ENCODE peak calls at places on chromosomes 16 and 17, in seven cellular contexts. One of them, this sample, is unnamed.

GRCh38 chr17:62888148-62888547 is 77.9 kb upstream of the TANC2 start:
- DNase-seq in esophagus muscularis mucosa: no peak
- DNase-seq in CD8-positive, alpha-beta T cell: no peak
- DNase-seq in CD8-positive, alpha-beta memory T cell: no peak
- DNase-seq in uterus: no peak
- DNase-seq in small intestine: no peak
- DNase-seq in SJSA1: no peak
- DNase-seq in this sample: no peak

GRCh38 chr17:77186141-77186604 is 45.4 kb downstream of the SEC14L1 start:
- DNase-seq in esophagus muscularis mucosa: no peak
- DNase-seq in CD8-positive, alpha-beta T cell: no peak
- DNase-seq in CD8-positive, alpha-beta memory T cell: no peak
- DNase-seq in uterus: no peak
- DNase-seq in small intestine: no peak
- DNase-seq in SJSA1: no peak
- DNase-seq in this sample: no peak

GRCh38 chr17:43771463-43771862 is 7.3 kb downstream of the DUSP3 start:
- DNase-seq in esophagus muscularis mucosa: no peak
- DNase-seq in CD8-positive, alpha-beta T cell: no peak
- DNase-seq in CD8-positive, alpha-beta memory T cell: no peak
- DNase-seq in uterus: no peak
- DNase-seq in small intestine: no peak
- DNase-seq in SJSA1: no peak
- DNase-seq in this sample: no peak

GRCh38 chr16:77353587-77354263 is 81.1 kb downstream of the ADAMTS18 start:
- DNase-seq in esophagus muscularis mucosa: no peak
- DNase-seq in CD8-positive, alpha-beta T cell: no peak
- DNase-seq in CD8-positive, alpha-beta memory T cell: no peak
- DNase-seq in uterus: no peak
- DNase-seq in small intestine: no peak
- DNase-seq in SJSA1: no peak
- DNase-seq in this sample: no peak

GRCh38 chr17:74987909-74988711 is 678 bp downstream of the CDR2L start:
- DNase-seq in esophagus muscularis mucosa: peak; percentile 94
- DNase-seq in CD8-positive, alpha-beta T cell: no peak
- DNase-seq in CD8-positive, alpha-beta memory T cell: no peak
- DNase-seq in uterus: peak; percentile 93
- DNase-seq in small intestine: peak; percentile 80
- DNase-seq in SJSA1: peak; percentile 91
- DNase-seq in this sample: peak; percentile 95

GRCh38 chr17:72604518-72604917 is 483.7 kb downstream of the SOX9 start:
- DNase-seq in esophagus muscularis mucosa: no peak
- DNase-seq in CD8-positive, alpha-beta T cell: no peak
- DNase-seq in CD8-positive, alpha-beta memory T cell: no peak
- DNase-seq in uterus: no peak
- DNase-seq in small intestine: no peak
- DNase-seq in SJSA1: no peak
- DNase-seq in this sample: no peak

GRCh38 chr17:82489851-82490511 is 29.6 kb upstream of the FOXK2 start:
- DNase-seq in esophagus muscularis mucosa: no peak
- DNase-seq in CD8-positive, alpha-beta T cell: no peak
- DNase-seq in CD8-positive, alpha-beta memory T cell: no peak
- DNase-seq in uterus: no peak
- DNase-seq in small intestine: no peak
- DNase-seq in SJSA1: no peak
- DNase-seq in this sample: no peak

GRCh38 chr16:77581706-77582105 is 140.6 kb upstream of the NUDT7 start:
- DNase-seq in esophagus muscularis mucosa: no peak
- DNase-seq in CD8-positive, alpha-beta T cell: no peak
- DNase-seq in CD8-positive, alpha-beta memory T cell: no peak
- DNase-seq in uterus: no peak
- DNase-seq in small intestine: no peak
- DNase-seq in SJSA1: no peak
- DNase-seq in this sample: no peak

GRCh38 chr17:36943250-36944220 is 5.2 kb upstream of the AATF start:
- DNase-seq in esophagus muscularis mucosa: no peak
- DNase-seq in CD8-positive, alpha-beta T cell: no peak
- DNase-seq in CD8-positive, alpha-beta memory T cell: no peak
- DNase-seq in uterus: peak; percentile 3
- DNase-seq in small intestine: no peak
- DNase-seq in SJSA1: no peak
- DNase-seq in this sample: no peak

GRCh38 chr17:31195305-31195704 is 100.5 kb downstream of the NF1 start:
- DNase-seq in esophagus muscularis mucosa: no peak
- DNase-seq in CD8-positive, alpha-beta T cell: no peak
- DNase-seq in CD8-positive, alpha-beta memory T cell: no peak
- DNase-seq in uterus: no peak
- DNase-seq in small intestine: no peak
- DNase-seq in SJSA1: no peak
- DNase-seq in this sample: no peak

GRCh38 chr17:79916991-79917901 is 78.0 kb upstream of the CBX4 start:
- DNase-seq in esophagus muscularis mucosa: no peak
- DNase-seq in CD8-positive, alpha-beta T cell: no peak
- DNase-seq in CD8-positive, alpha-beta memory T cell: no peak
- DNase-seq in uterus: no peak
- DNase-seq in small intestine: no peak
- DNase-seq in SJSA1: no peak
- DNase-seq in this sample: no peak

GRCh38 chr16:48373258-48374050 is 11.8 kb downstream of the SIAH1 start:
- DNase-seq in esophagus muscularis mucosa: no peak
- DNase-seq in CD8-positive, alpha-beta T cell: no peak
- DNase-seq in CD8-positive, alpha-beta memory T cell: no peak
- DNase-seq in uterus: no peak
- DNase-seq in small intestine: no peak
- DNase-seq in SJSA1: no peak
- DNase-seq in this sample: no peak

GRCh38 chr16:14600164-14600563 is 29.9 kb downstream of the PARN start:
- DNase-seq in esophagus muscularis mucosa: no peak
- DNase-seq in CD8-positive, alpha-beta T cell: no peak
- DNase-seq in CD8-positive, alpha-beta memory T cell: no peak
- DNase-seq in uterus: no peak
- DNase-seq in small intestine: peak; percentile 12
- DNase-seq in SJSA1: peak; percentile 4
- DNase-seq in this sample: no peak

GRCh38 chr17:71412803-71413202 is 708.0 kb upstream of the SOX9 start:
- DNase-seq in esophagus muscularis mucosa: no peak
- DNase-seq in CD8-positive, alpha-beta T cell: no peak
- DNase-seq in CD8-positive, alpha-beta memory T cell: no peak
- DNase-seq in uterus: no peak
- DNase-seq in small intestine: no peak
- DNase-seq in SJSA1: peak; percentile 87
- DNase-seq in this sample: no peak

GRCh38 chr17:44008205-44008909 is 3.9 kb downstream of the NAGS start:
- DNase-seq in esophagus muscularis mucosa: no peak
- DNase-seq in CD8-positive, alpha-beta T cell: no peak
- DNase-seq in CD8-positive, alpha-beta memory T cell: no peak
- DNase-seq in uterus: no peak
- DNase-seq in small intestine: no peak
- DNase-seq in SJSA1: no peak
- DNase-seq in this sample: no peak

GRCh38 chr17:27158390-27158789 is 135.5 kb upstream of the WSB1 start:
- DNase-seq in esophagus muscularis mucosa: no peak
- DNase-seq in CD8-positive, alpha-beta T cell: no peak
- DNase-seq in CD8-positive, alpha-beta memory T cell: no peak
- DNase-seq in uterus: no peak
- DNase-seq in small intestine: no peak
- DNase-seq in SJSA1: no peak
- DNase-seq in this sample: no peak

GRCh38 chr17:27157297-27157696 is 136.6 kb upstream of the WSB1 start:
- DNase-seq in esophagus muscularis mucosa: no peak
- DNase-seq in CD8-positive, alpha-beta T cell: no peak
- DNase-seq in CD8-positive, alpha-beta memory T cell: no peak
- DNase-seq in uterus: no peak
- DNase-seq in small intestine: no peak
- DNase-seq in SJSA1: no peak
- DNase-seq in this sample: no peak

GRCh38 chr17:27153005-27153404 is 140.9 kb upstream of the WSB1 start:
- DNase-seq in esophagus muscularis mucosa: peak; percentile 87
- DNase-seq in CD8-positive, alpha-beta T cell: no peak
- DNase-seq in CD8-positive, alpha-beta memory T cell: no peak
- DNase-seq in uterus: no peak
- DNase-seq in small intestine: no peak
- DNase-seq in SJSA1: no peak
- DNase-seq in this sample: no peak

GRCh38 chr17:27155866-27156265 is 138.0 kb upstream of the WSB1 start:
- DNase-seq in esophagus muscularis mucosa: no peak
- DNase-seq in CD8-positive, alpha-beta T cell: no peak
- DNase-seq in CD8-positive, alpha-beta memory T cell: no peak
- DNase-seq in uterus: no peak
- DNase-seq in small intestine: no peak
- DNase-seq in SJSA1: no peak
- DNase-seq in this sample: no peak

DNA sequence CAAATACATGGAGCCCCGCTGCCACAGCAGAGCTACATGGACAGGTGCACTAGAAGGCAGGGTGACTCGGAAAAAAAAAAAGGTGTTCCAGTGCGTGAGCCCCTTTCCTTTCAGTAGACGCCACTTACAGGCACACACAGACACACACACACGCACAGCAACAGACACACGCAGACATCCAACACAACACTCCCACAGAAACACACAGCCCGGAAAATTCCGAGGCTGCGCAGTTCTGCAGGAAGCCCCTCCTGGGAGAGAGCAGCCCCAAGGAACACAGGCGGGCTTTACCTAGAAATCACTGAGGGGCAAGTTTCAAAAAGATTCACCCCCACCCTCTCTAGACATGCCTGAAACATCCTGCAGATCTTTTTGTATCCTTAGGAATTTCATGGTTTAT is 136.0 kb upstream of the WSB1 start:
- DNase-seq in esophagus muscularis mucosa: no peak
- DNase-seq in CD8-positive, alpha-beta T cell: no peak
- DNase-seq in CD8-positive, alpha-beta memory T cell: no peak
- DNase-seq in uterus: no peak
- DNase-seq in small intestine: no peak
- DNase-seq in SJSA1: no peak
- DNase-seq in this sample: no peak
- H3K9me3 ChIP-seq in esophagus muscularis mucosa: no peaks in the 10 kb centered on the region
- H3K9me3 ChIP-seq in CD8-positive, alpha-beta T cell: no peaks in the 10 kb centered on the region
- H3K9me3 ChIP-seq in CD8-positive, alpha-beta memory T cell: no peaks in the 10 kb centered on the region
- H3K9me3 ChIP-seq in uterus: no peaks in the 10 kb centered on the region
- H3K9me3 ChIP-seq in small intestine: no peaks in the 10 kb centered on the region
- H3K9me3 ChIP-seq in SJSA1: no peaks in the 10 kb centered on the region
- H3K9me3 ChIP-seq in this sample: no peaks in the 10 kb centered on the region

DNA sequence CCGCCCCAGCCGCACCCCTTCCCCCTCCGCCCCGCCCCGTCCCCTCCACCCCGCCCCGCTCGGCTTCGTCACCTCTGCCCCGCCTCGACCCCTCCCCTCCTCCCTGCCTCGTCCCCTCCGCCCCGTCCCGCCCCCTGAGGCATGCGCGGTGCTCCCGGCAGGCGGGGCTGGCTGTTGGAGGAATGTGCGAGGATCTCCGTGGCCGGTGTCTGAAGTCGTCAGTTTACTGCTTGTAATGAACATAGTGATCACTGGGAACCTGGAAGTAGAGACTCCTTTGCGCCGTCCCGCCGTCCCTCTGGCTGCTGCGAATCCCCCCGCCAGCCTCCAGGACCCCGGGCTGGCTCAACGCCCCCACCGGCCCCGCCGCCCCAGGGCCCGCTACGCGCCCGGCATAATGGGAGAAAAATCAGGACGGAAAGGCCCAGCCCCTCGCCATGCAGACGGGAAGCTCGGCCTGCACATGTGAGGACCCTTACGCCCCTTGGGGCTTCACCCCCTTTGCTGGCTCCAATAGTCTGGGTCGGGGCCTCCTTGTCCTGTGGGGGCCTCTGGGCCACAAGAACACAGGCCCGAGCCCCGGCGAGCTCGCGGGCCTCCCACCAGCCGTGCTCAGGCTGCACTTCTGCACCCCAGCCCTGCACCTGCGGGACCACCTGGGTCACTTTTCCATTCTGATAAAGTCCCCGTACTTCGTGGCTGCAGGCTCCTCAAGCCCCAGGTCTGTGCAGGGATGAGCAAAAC is 743.1 kb downstream of the KCNJ18 start:
- DNase-seq in esophagus muscularis mucosa: no peak
- DNase-seq in CD8-positive, alpha-beta T cell: no peak
- DNase-seq in CD8-positive, alpha-beta memory T cell: no peak
- DNase-seq in uterus: no peak
- DNase-seq in small intestine: no peak
- DNase-seq in SJSA1: no peak
- DNase-seq in this sample: no peak
- H3K9me3 ChIP-seq in esophagus muscularis mucosa: no peaks in the 10 kb centered on the region
- H3K9me3 ChIP-seq in CD8-positive, alpha-beta T cell: no peaks in the 10 kb centered on the region
- H3K9me3 ChIP-seq in CD8-positive, alpha-beta memory T cell: no peaks in the 10 kb centered on the region
- H3K9me3 ChIP-seq in uterus: no peaks in the 10 kb centered on the region
- H3K9me3 ChIP-seq in small intestine: peaks cover 8% of the 10 kb centered on the region
- H3K9me3 ChIP-seq in SJSA1: no peaks in the 10 kb centered on the region
- H3K9me3 ChIP-seq in this sample: no peaks in the 10 kb centered on the region

DNA sequence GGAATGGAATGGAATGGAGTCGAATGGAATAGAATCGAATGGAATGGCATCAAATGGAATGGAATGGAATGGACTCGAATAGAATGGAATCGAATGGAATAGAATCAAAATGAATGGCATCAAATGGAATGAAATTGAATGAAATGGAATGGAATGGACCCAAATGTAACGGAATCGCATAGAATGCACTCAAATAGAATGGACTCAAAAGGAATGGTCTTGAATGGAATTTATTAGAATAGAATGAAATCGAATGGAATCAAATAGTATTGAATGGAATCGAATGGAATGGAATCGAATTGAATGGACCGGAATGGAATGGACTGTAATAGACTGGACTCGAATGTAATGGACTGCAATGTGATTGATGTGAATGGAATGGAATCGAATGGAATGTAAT is 501.4 kb upstream of the WSB1 start:
- DNase-seq in esophagus muscularis mucosa: no peak
- DNase-seq in CD8-positive, alpha-beta T cell: no peak
- DNase-seq in CD8-positive, alpha-beta memory T cell: no peak
- DNase-seq in uterus: no peak
- DNase-seq in small intestine: no peak
- DNase-seq in SJSA1: no peak
- DNase-seq in this sample: no peak
- H3K9me3 ChIP-seq in esophagus muscularis mucosa: no peaks in the 10 kb centered on the region
- H3K9me3 ChIP-seq in CD8-positive, alpha-beta T cell: no peaks in the 10 kb centered on the region
- H3K9me3 ChIP-seq in CD8-positive, alpha-beta memory T cell: peaks cover 11% of the 10 kb centered on the region
- H3K9me3 ChIP-seq in uterus: no peaks in the 10 kb centered on the region
- H3K9me3 ChIP-seq in small intestine: no peaks in the 10 kb centered on the region
- H3K9me3 ChIP-seq in SJSA1: peaks cover 22% of the 10 kb centered on the region
- H3K9me3 ChIP-seq in this sample: peaks cover 6% of the 10 kb centered on the region

GRCh38 chr16:35686595-35686994 is 2227.2 kb downstream of the TP53TG3F start:
- DNase-seq in esophagus muscularis mucosa: no peak
- DNase-seq in CD8-positive, alpha-beta T cell: no peak
- DNase-seq in CD8-positive, alpha-beta memory T cell: no peak
- DNase-seq in uterus: no peak
- DNase-seq in small intestine: no peak
- DNase-seq in SJSA1: no peak
- DNase-seq in this sample: no peak

GRCh38 chr16:35689764-35690163 is 2230.4 kb downstream of the TP53TG3F start:
- DNase-seq in esophagus muscularis mucosa: no peak
- DNase-seq in CD8-positive, alpha-beta T cell: no peak
- DNase-seq in CD8-positive, alpha-beta memory T cell: no peak
- DNase-seq in uterus: no peak
- DNase-seq in small intestine: no peak
- DNase-seq in SJSA1: no peak
- DNase-seq in this sample: no peak

GRCh38 chr16:35687071-35687470 is 2227.7 kb downstream of the TP53TG3F start:
- DNase-seq in esophagus muscularis mucosa: no peak
- DNase-seq in CD8-positive, alpha-beta T cell: no peak
- DNase-seq in CD8-positive, alpha-beta memory T cell: no peak
- DNase-seq in uterus: no peak
- DNase-seq in small intestine: no peak
- DNase-seq in SJSA1: no peak
- DNase-seq in this sample: no peak

GRCh38 chr16:35687781-35688180 is 2228.4 kb downstream of the TP53TG3F start:
- DNase-seq in esophagus muscularis mucosa: no peak
- DNase-seq in CD8-positive, alpha-beta T cell: no peak
- DNase-seq in CD8-positive, alpha-beta memory T cell: no peak
- DNase-seq in uterus: no peak
- DNase-seq in small intestine: no peak
- DNase-seq in SJSA1: no peak
- DNase-seq in this sample: no peak

GRCh38 chr16:35685085-35685484 is 2225.7 kb downstream of the TP53TG3F start:
- DNase-seq in esophagus muscularis mucosa: no peak
- DNase-seq in CD8-positive, alpha-beta T cell: no peak
- DNase-seq in CD8-positive, alpha-beta memory T cell: no peak
- DNase-seq in uterus: no peak
- DNase-seq in small intestine: no peak
- DNase-seq in SJSA1: no peak
- DNase-seq in this sample: no peak
- H3K9me3 ChIP-seq in esophagus muscularis mucosa: no peaks in the 10 kb centered on the region
- H3K9me3 ChIP-seq in CD8-positive, alpha-beta T cell: peaks cover 7% of the 10 kb centered on the region
- H3K9me3 ChIP-seq in CD8-positive, alpha-beta memory T cell: peaks cover 6% of the 10 kb centered on the region
- H3K9me3 ChIP-seq in uterus: peaks cover 4% of the 10 kb centered on the region
- H3K9me3 ChIP-seq in small intestine: no peaks in the 10 kb centered on the region
- H3K9me3 ChIP-seq in SJSA1: no peaks in the 10 kb centered on the region
- H3K9me3 ChIP-seq in this sample: no peaks in the 10 kb centered on the region

This sample was measured in aorta.